ENCODE peak calls at places on chromosome 16, in ten cellular contexts. One of them, this sample, is unnamed.

GRCh38 chr16:62190426-62190825 is 154.2 kb upstream of the CDH8 start:
- DNase-seq in heart left ventricle: no peak
- DNase-seq in mesenchymal stem cell: peak
- DNase-seq in central memory CD4-positive, alpha-beta T cell: no peak
- DNase-seq in cardiac muscle cell: peak
- DNase-seq in NCI-H2171 treated with DMSO at 0.1 percent for 48 hours: peak
- DNase-seq in RWPE1: peak
- DNase-seq in activated naive CD4-positive, alpha-beta T cell treated with anti-CD3 and anti-CD28 coated beads, Interleukin-2, amount 50 U/mL, for 72 hours: no peak
- DNase-seq in AG09319: no peak
- DNase-seq in tibial artery: no peak
- DNase-seq in this sample: no peak

GRCh38 chr16:19299565-19299964 is 14.0 kb downstream of the CLEC19A start:
- DNase-seq in heart left ventricle: no peak
- DNase-seq in mesenchymal stem cell: no peak
- DNase-seq in central memory CD4-positive, alpha-beta T cell: no peak
- DNase-seq in cardiac muscle cell: no peak
- DNase-seq in NCI-H2171 treated with DMSO at 0.1 percent for 48 hours: no peak
- DNase-seq in RWPE1: no peak
- DNase-seq in activated naive CD4-positive, alpha-beta T cell treated with anti-CD3 and anti-CD28 coated beads, Interleukin-2, amount 50 U/mL, for 72 hours: no peak
- DNase-seq in AG09319: no peak
- DNase-seq in tibial artery: no peak
- DNase-seq in this sample: no peak

GRCh38 chr16:89827383-89828198 is 684 bp upstream of the SPIRE2 start:
- DNase-seq in heart left ventricle: peak
- DNase-seq in mesenchymal stem cell: peak
- DNase-seq in central memory CD4-positive, alpha-beta T cell: no peak
- DNase-seq in cardiac muscle cell: peak
- DNase-seq in NCI-H2171 treated with DMSO at 0.1 percent for 48 hours: no peak
- DNase-seq in RWPE1: peak
- DNase-seq in activated naive CD4-positive, alpha-beta T cell treated with anti-CD3 and anti-CD28 coated beads, Interleukin-2, amount 50 U/mL, for 72 hours: no peak
- DNase-seq in AG09319: no peak
- DNase-seq in tibial artery: no peak
- DNase-seq in this sample: no peak

GRCh38 chr16:17379121-17379571 is 91.6 kb downstream of the XYLT1 start:
- DNase-seq in heart left ventricle: peak
- DNase-seq in mesenchymal stem cell: no peak
- DNase-seq in central memory CD4-positive, alpha-beta T cell: no peak
- DNase-seq in cardiac muscle cell: peak
- DNase-seq in NCI-H2171 treated with DMSO at 0.1 percent for 48 hours: no peak
- DNase-seq in RWPE1: no peak
- DNase-seq in activated naive CD4-positive, alpha-beta T cell treated with anti-CD3 and anti-CD28 coated beads, Interleukin-2, amount 50 U/mL, for 72 hours: no peak
- DNase-seq in AG09319: no peak
- DNase-seq in tibial artery: no peak
- DNase-seq in this sample: no peak

GRCh38 chr16:29876578-29877249 is 13.7 kb upstream of the CDIPT start:
- DNase-seq in heart left ventricle: no peak
- DNase-seq in mesenchymal stem cell: no peak
- DNase-seq in central memory CD4-positive, alpha-beta T cell: no peak
- DNase-seq in cardiac muscle cell: no peak
- DNase-seq in NCI-H2171 treated with DMSO at 0.1 percent for 48 hours: no peak
- DNase-seq in RWPE1: no peak
- DNase-seq in activated naive CD4-positive, alpha-beta T cell treated with anti-CD3 and anti-CD28 coated beads, Interleukin-2, amount 50 U/mL, for 72 hours: peak
- DNase-seq in AG09319: no peak
- DNase-seq in tibial artery: no peak
- DNase-seq in this sample: peak

GRCh38 chr16:15608398-15609285 is 34.3 kb downstream of the MARF1 start:
- DNase-seq in heart left ventricle: no peak
- DNase-seq in mesenchymal stem cell: peak
- DNase-seq in central memory CD4-positive, alpha-beta T cell: no peak
- DNase-seq in cardiac muscle cell: no peak
- DNase-seq in NCI-H2171 treated with DMSO at 0.1 percent for 48 hours: no peak
- DNase-seq in RWPE1: no peak
- DNase-seq in activated naive CD4-positive, alpha-beta T cell treated with anti-CD3 and anti-CD28 coated beads, Interleukin-2, amount 50 U/mL, for 72 hours: no peak
- DNase-seq in AG09319: peak
- DNase-seq in tibial artery: no peak
- DNase-seq in this sample: no peak

GRCh38 chr16:47018223-47018891 is 44.9 kb upstream of the DNAJA2 start:
- DNase-seq in heart left ventricle: peak
- DNase-seq in mesenchymal stem cell: peak
- DNase-seq in central memory CD4-positive, alpha-beta T cell: peak
- DNase-seq in cardiac muscle cell: peak
- DNase-seq in NCI-H2171 treated with DMSO at 0.1 percent for 48 hours: peak
- DNase-seq in RWPE1: peak
- DNase-seq in activated naive CD4-positive, alpha-beta T cell treated with anti-CD3 and anti-CD28 coated beads, Interleukin-2, amount 50 U/mL, for 72 hours: peak
- DNase-seq in AG09319: no peak
- DNase-seq in tibial artery: no peak
- DNase-seq in this sample: no peak

GRCh38 chr16:48013476-48013875 is 142.3 kb downstream of the ABCC12 start:
- DNase-seq in heart left ventricle: no peak
- DNase-seq in mesenchymal stem cell: no peak
- DNase-seq in central memory CD4-positive, alpha-beta T cell: no peak
- DNase-seq in cardiac muscle cell: no peak
- DNase-seq in NCI-H2171 treated with DMSO at 0.1 percent for 48 hours: peak
- DNase-seq in RWPE1: peak
- DNase-seq in activated naive CD4-positive, alpha-beta T cell treated with anti-CD3 and anti-CD28 coated beads, Interleukin-2, amount 50 U/mL, for 72 hours: no peak
- DNase-seq in AG09319: no peak
- DNase-seq in tibial artery: no peak
- DNase-seq in this sample: no peak

GRCh38 chr16:19127205-19127604 is 13.4 kb downstream of the ITPRIPL2 start:
- DNase-seq in heart left ventricle: no peak
- DNase-seq in mesenchymal stem cell: no peak
- DNase-seq in central memory CD4-positive, alpha-beta T cell: no peak
- DNase-seq in cardiac muscle cell: no peak
- DNase-seq in NCI-H2171 treated with DMSO at 0.1 percent for 48 hours: no peak
- DNase-seq in RWPE1: no peak
- DNase-seq in activated naive CD4-positive, alpha-beta T cell treated with anti-CD3 and anti-CD28 coated beads, Interleukin-2, amount 50 U/mL, for 72 hours: no peak
- DNase-seq in AG09319: no peak
- DNase-seq in tibial artery: no peak
- DNase-seq in this sample: no peak

GRCh38 chr16:58026139-58026704 is 668 bp downstream of the MMP15 start:
- DNase-seq in heart left ventricle: no peak
- DNase-seq in mesenchymal stem cell: peak
- DNase-seq in central memory CD4-positive, alpha-beta T cell: peak
- DNase-seq in cardiac muscle cell: no peak
- DNase-seq in NCI-H2171 treated with DMSO at 0.1 percent for 48 hours: peak
- DNase-seq in RWPE1: peak
- DNase-seq in activated naive CD4-positive, alpha-beta T cell treated with anti-CD3 and anti-CD28 coated beads, Interleukin-2, amount 50 U/mL, for 72 hours: peak
- DNase-seq in AG09319: no peak
- DNase-seq in tibial artery: no peak
- DNase-seq in this sample: no peak

This sample was measured in naive thymus-derived CD4-positive, alpha-beta T cell.